ENCODE peak calls at places on chromosomes 16 and 17, in six cellular contexts. L is psoas muscle; Z is CD4-positive, alpha-beta memory T cell; I is Ammon's horn; T is A172; Y is NCI-H1105. N is an unnamed sample.

GRCh38 chr17:522912-523311 is 170.3 kb upstream of the RPH3AL start:
- DNase-seq in L (no peak), Z (no peak), I (no peak), T (no peak), Y (no peak), N (no peak)

GRCh38 chr17:55734128-55734781 is 11.6 kb upstream of the TMEM100 start:
- DNase-seq in L (no peak), Z (no peak), I (no peak), T (no peak), Y (no peak), N (no peak)

GRCh38 chr17:41810659-41811548 is 845 bp downstream of the P3H4 start:
- DNase-seq in L (no peak), Z (no peak), I (no peak), T (no peak), Y (peak; percentile 52), N (no peak)

GRCh38 chr17:81396722-81397313 is 1.6 kb downstream of the BAHCC1 start:
- DNase-seq in L (peak; percentile 63), Z (no peak), I (peak; percentile 42), T (no peak), Y (no peak), N (peak; percentile 71)

GRCh38 chr16:50509521-50510341 is 38.5 kb upstream of the NKD1 start:
- DNase-seq in L (no peak), Z (no peak), I (peak; percentile 12), T (peak; percentile 7), Y (peak; percentile 15), N (no peak)

GRCh38 chr17:78124081-78124835 is 4.3 kb downstream of the TMC6 start:
- DNase-seq in L (no peak), Z (no peak), I (peak; percentile 57), T (no peak), Y (no peak), N (no peak)

GRCh38 chr17:63041722-63042121 is 75.7 kb downstream of the TANC2 start:
- DNase-seq in L (no peak), Z (no peak), I (no peak), T (no peak), Y (peak; percentile 71), N (peak; percentile 43)

GRCh38 chr16:2757344-2757743 is 4.9 kb downstream of the SRRM2 start:
- DNase-seq in L (no peak), Z (no peak), I (no peak), T (no peak), Y (no peak), N (no peak)

GRCh38 chr16:425082-425718 is at the start of gene RAB11FIP3:
- DNase-seq in L (peak; percentile 86), Z (peak; percentile 83), I (peak; percentile 90), T (peak; percentile 78), Y (peak; percentile 54), N (peak; percentile 89)

GRCh38 chr17:73103661-73104335 is 11.3 kb upstream of the SLC39A11 start:
- DNase-seq in L (no peak), Z (no peak), I (no peak), T (no peak), Y (no peak), N (no peak)

GRCh38 chr17:39161967-39162366 is 4.0 kb downstream of the ARL5C start:
- DNase-seq in L (no peak), Z (no peak), I (no peak), T (no peak), Y (no peak), N (no peak)

GRCh38 chr17:57110579-57111367 is 25.7 kb downstream of the AKAP1 start:
- DNase-seq in L (no peak), Z (no peak), I (no peak), T (no peak), Y (no peak), N (no peak)

GRCh38 chr17:19647697-19648474 is 665 bp upstream of the ALDH3A2 start:
- DNase-seq in L (peak; percentile 77), Z (peak; percentile 42), I (peak; percentile 78), T (peak; percentile 63), Y (peak; percentile 54), N (peak; percentile 27)

GRCh38 chr16:69404275-69404805 is 18.5 kb upstream of the TERF2 start:
- DNase-seq in L (no peak), Z (no peak), I (peak; percentile 27), T (peak; percentile 94), Y (no peak), N (no peak)

GRCh38 chr16:11224894-11225676 is 30.9 kb downstream of the SOCS1 start:
- DNase-seq in L (peak; percentile 37), Z (peak; percentile 86), I (peak; percentile 57), T (no peak), Y (no peak), N (no peak)

GRCh38 chr16:15545544-15545943 is 97.4 kb downstream of the MARF1 start:
- DNase-seq in L (no peak), Z (no peak), I (no peak), T (no peak), Y (no peak), N (no peak)

GRCh38 chr17:7687908-7688807 is at the start of gene WRAP53:
- DNase-seq in L (peak; percentile 97), Z (peak; percentile 97), I (peak; percentile 97), T (peak; percentile 99), Y (peak; percentile 99), N (peak; percentile 95)

GRCh38 chr16:11410382-11411058 is 65.3 kb downstream of the RMI2 start:
- DNase-seq in L (no peak), Z (no peak), I (no peak), T (no peak), Y (no peak), N (no peak)

GRCh38 chr17:40617678-40618240 is 29.9 kb downstream of the SMARCE1 start:
- DNase-seq in L (no peak), Z (no peak), I (no peak), T (no peak), Y (no peak), N (no peak)

GRCh38 chr17:51391992-51392654 is 131.8 kb downstream of the UTP18 start:
- DNase-seq in L (no peak), Z (no peak), I (no peak), T (peak; percentile 47), Y (no peak), N (no peak)

GRCh38 chr17:16922386-16923096 is 49.4 kb downstream of the TNFRSF13B start:
- DNase-seq in L (no peak), Z (no peak), I (no peak), T (no peak), Y (no peak), N (peak; percentile 5)

GRCh38 chr17:62405451-62405850 is 18.2 kb upstream of the METTL2A start:
- DNase-seq in L (no peak), Z (no peak), I (no peak), T (no peak), Y (no peak), N (no peak)

GRCh38 chr16:49499018-49499785 is 125.6 kb downstream of the C16orf78 start:
- DNase-seq in L (no peak), Z (no peak), I (peak; percentile 49), T (no peak), Y (no peak), N (no peak)

GRCh38 chr17:4708436-4708835 is 2.0 kb upstream of the ARRB2 start:
- DNase-seq in L (no peak), Z (peak; percentile 78), I (no peak), T (peak; percentile 28), Y (peak; percentile 42), N (peak; percentile 17)

GRCh38 chr16:15928261-15929104 is 20.9 kb upstream of the ABCC1 start:
- DNase-seq in L (no peak), Z (no peak), I (no peak), T (no peak), Y (no peak), N (no peak)

GRCh38 chr16:66367968-66368891 is 1.7 kb downstream of the CDH5 start:
- DNase-seq in L (peak; percentile 37), Z (no peak), I (no peak), T (no peak), Y (no peak), N (no peak)

GRCh38 chr16:3362931-3363330 is 7.2 kb downstream of the OR2C1 start:
- DNase-seq in L (no peak), Z (no peak), I (no peak), T (no peak), Y (no peak), N (no peak)

GRCh38 chr17:21125862-21126261 is 902 bp upstream of the DHRS7B start:
- DNase-seq in L (no peak), Z (peak; percentile 90), I (no peak), T (no peak), Y (no peak), N (no peak)

GRCh38 chr16:85248269-85248668 is 136.0 kb upstream of the CIBAR2 start:
- DNase-seq in L (no peak), Z (no peak), I (no peak), T (no peak), Y (peak; percentile 26), N (no peak)

N was measured in NCI-H1930.